ENCODE peak calls at places on chromosomes 13 and 19, in nine cellular contexts. B is nephron progenitor cell, J is NCI-H2081 treated with DMSO at 0.1 percent for 48 hours, M is DND-41, I is tibial nerve, C is small intestine, Q is WTC11, V is GM04504, O is left kidney. F is an unnamed sample.

GRCh38 chr13:75494491-75494890 is 12.5 kb upstream of the TBC1D4 start:
- DNase-seq in B (no peak), J (no peak), M (no peak), I (no peak), C (no peak), Q (no peak), V (no peak), O (no peak), F (no peak)

GRCh38 chr19:51163257-51163656 is 21.2 kb downstream of the SIGLEC7 start:
- DNase-seq in B (no peak), J (no peak), M (no peak), I (no peak), C (no peak), Q (no peak), V (no peak), O (no peak), F (no peak)

GRCh38 chr13:51728275-51728673 is 75.7 kb downstream of the DHRS12 start:
- DNase-seq in B (no peak), J (no peak), M (no peak), I (no peak), C (peak), Q (no peak), V (no peak), O (no peak), F (no peak)

GRCh38 chr13:30874111-30874510 is 32.0 kb upstream of the MEDAG start:
- DNase-seq in B (no peak), J (no peak), M (no peak), I (no peak), C (no peak), Q (no peak), V (no peak), O (no peak), F (no peak)

GRCh38 chr19:18500376-18500775 is 21.5 kb downstream of the ELL start:
- DNase-seq in B (no peak), J (no peak), M (no peak), I (no peak), C (no peak), Q (no peak), V (no peak), O (no peak), F (no peak)

GRCh38 chr19:38389101-38389925 is 816 bp downstream of the SPRED3 start:
- DNase-seq in B (peak), J (no peak), M (no peak), I (no peak), C (no peak), Q (peak), V (peak), O (peak), F (peak)

GRCh38 chr19:5166262-5166661 is 174.3 kb downstream of the PTPRS start:
- DNase-seq in B (no peak), J (no peak), M (no peak), I (no peak), C (no peak), Q (no peak), V (peak), O (no peak), F (no peak)

GRCh38 chr13:23618341-23618740 is 48.1 kb downstream of the TNFRSF19 start:
- DNase-seq in B (no peak), J (no peak), M (no peak), I (no peak), C (no peak), Q (no peak), V (peak), O (no peak), F (no peak)

GRCh38 chr13:25281937-25282332 is 5.4 kb downstream of the MTMR6 start:
- DNase-seq in B (no peak), J (no peak), M (no peak), I (no peak), C (no peak), Q (no peak), V (no peak), O (no peak), F (no peak)

GRCh38 chr19:31127132-31127967 is 221.9 kb downstream of the TSHZ3 start:
- DNase-seq in B (no peak), J (no peak), M (no peak), I (no peak), C (no peak), Q (no peak), V (peak), O (no peak), F (no peak)

GRCh38 chr19:7869910-7870511 is 4.2 kb downstream of the PRR36 start:
- DNase-seq in B (peak), J (no peak), M (peak), I (no peak), C (no peak), Q (peak), V (no peak), O (peak), F (peak)

GRCh38 chr13:109698779-109699178 is 87.6 kb downstream of the IRS2 start:
- DNase-seq in B (no peak), J (no peak), M (no peak), I (no peak), C (no peak), Q (no peak), V (peak), O (no peak), F (no peak)

GRCh38 chr13:110625771-110626321 is 10.5 kb downstream of the NAXD start:
- DNase-seq in B (no peak), J (no peak), M (no peak), I (no peak), C (peak), Q (no peak), V (no peak), O (peak), F (no peak)

GRCh38 chr13:79782541-79783216 is 301.7 kb downstream of the NDFIP2 start:
- DNase-seq in B (peak), J (peak), M (no peak), I (peak), C (no peak), Q (peak), V (no peak), O (peak), F (peak)

F was measured in glutamatergic neuron.